ENCODE peak calls at places on chromosomes 16 and 17, in nine cellular contexts. F is activated effector memory CD4-positive, alpha-beta T cell treated with anti-CD3 and anti-CD28 coated beads, Interleukin-2, amount 50 U/mL, for 16 hours; E is fibroblast of gingiva; V is choroid plexus epithelial cell; H is dermis microvascular lymphatic vessel endothelial cell; D is Peyer's patch; W is activated T-cell treated with anti-CD3 and anti-CD28 coated beads, Interleukin-2, amount 50 U/mL, for 24 hours; T is AML-193; Y is activated T-helper 9 cell treated with anti-CD3 and anti-CD28 coated beads, Interleukin-2, amount 50 U/mL, for 16 hours. B is an unnamed sample.

GRCh38 chr16:84511821-84512220 is 7.4 kb upstream of the MEAK7 start:
- DNase-seq in F (no peak), E (no peak), V (no peak), H (no peak), D (no peak), W (no peak), T (no peak), Y (no peak), B (no peak)

GRCh38 chr16:28534542-28535373 is 4.0 kb downstream of the NUPR1 start:
- DNase-seq in F (no peak), E (peak), V (peak), H (no peak), D (peak), W (no peak), T (peak), Y (no peak), B (no peak)

GRCh38 chr16:76444823-76445222 is 167.6 kb downstream of the CNTNAP4 start:
- DNase-seq in F (no peak), E (no peak), V (no peak), H (no peak), D (no peak), W (no peak), T (no peak), Y (no peak), B (no peak)

GRCh38 chr17:42472709-42473521 is 14.2 kb downstream of the ATP6V0A1 start:
- DNase-seq in F (no peak), E (peak), V (peak), H (no peak), D (no peak), W (no peak), T (no peak), Y (no peak), B (no peak)

GRCh38 chr17:5931611-5932010 is 138.6 kb upstream of the WSCD1 start:
- DNase-seq in F (no peak), E (no peak), V (no peak), H (no peak), D (no peak), W (no peak), T (no peak), Y (no peak), B (no peak)

GRCh38 chr17:18225562-18226283 is at the start of gene LLGL1:
- DNase-seq in F (no peak), E (no peak), V (peak), H (no peak), D (no peak), W (no peak), T (peak), Y (no peak), B (peak)

GRCh38 chr17:19996502-19996901 is 12.7 kb upstream of the SPECC1 start:
- DNase-seq in F (no peak), E (no peak), V (no peak), H (no peak), D (no peak), W (no peak), T (no peak), Y (no peak), B (no peak)

GRCh38 chr16:48133455-48134226 is 22.2 kb downstream of the ABCC12 start:
- DNase-seq in F (peak), E (no peak), V (no peak), H (no peak), D (peak), W (no peak), T (no peak), Y (no peak), B (peak)

GRCh38 chr17:50299776-50300175 is 25.5 kb downstream of the TMEM92 start:
- DNase-seq in F (no peak), E (no peak), V (no peak), H (no peak), D (no peak), W (no peak), T (no peak), Y (no peak), B (no peak)

GRCh38 chr16:84052071-84052622 is 9.6 kb upstream of the SLC38A8 start:
- DNase-seq in F (peak), E (no peak), V (no peak), H (no peak), D (peak), W (peak), T (no peak), Y (no peak), B (no peak)

GRCh38 chr16:87953308-87954208 is 2.3 kb downstream of the BANP start:
- DNase-seq in F (no peak), E (no peak), V (no peak), H (peak), D (no peak), W (no peak), T (peak), Y (no peak), B (no peak)

GRCh38 chr17:2837147-2837561 is 40.9 kb downstream of the RAP1GAP2 start:
- DNase-seq in F (peak), E (no peak), V (no peak), H (no peak), D (peak), W (peak), T (no peak), Y (peak), B (no peak)

GRCh38 chr16:11085025-11085485 is 140.7 kb downstream of the CLEC16A start:
- DNase-seq in F (no peak), E (peak), V (no peak), H (no peak), D (no peak), W (peak), T (no peak), Y (no peak), B (no peak)

GRCh38 chr17:3926860-3927627 is 10.8 kb upstream of the P2RX1 start:
- DNase-seq in F (no peak), E (no peak), V (no peak), H (no peak), D (no peak), W (no peak), T (no peak), Y (no peak), B (no peak)

GRCh38 chr16:15690296-15690695 is 40.3 kb downstream of the NDE1 start:
- DNase-seq in F (no peak), E (peak), V (peak), H (peak), D (no peak), W (no peak), T (no peak), Y (no peak), B (no peak)

GRCh38 chr17:42055496-42055895 is 5.1 kb upstream of the C17orf113 start:
- DNase-seq in F (no peak), E (no peak), V (no peak), H (no peak), D (no peak), W (no peak), T (no peak), Y (no peak), B (no peak)

GRCh38 chr16:2774161-2774891 is 2.8 kb downstream of the ELOB start:
- DNase-seq in F (no peak), E (no peak), V (peak), H (no peak), D (no peak), W (no peak), T (no peak), Y (no peak), B (no peak)

GRCh38 chr17:82198092-82198491 is 14.6 kb downstream of the CCDC57 start:
- DNase-seq in F (no peak), E (no peak), V (no peak), H (no peak), D (no peak), W (no peak), T (no peak), Y (no peak), B (no peak)

GRCh38 chr16:24151482-24151939 is 104.6 kb upstream of the CACNG3 start:
- DNase-seq in F (no peak), E (no peak), V (no peak), H (peak), D (no peak), W (no peak), T (no peak), Y (no peak), B (no peak)

GRCh38 chr17:15894258-15894657 is 50.7 kb upstream of the ADORA2B start:
- DNase-seq in F (no peak), E (no peak), V (no peak), H (no peak), D (no peak), W (no peak), T (no peak), Y (no peak), B (no peak)

GRCh38 chr17:72683506-72684404 is 408.7 kb downstream of the SLC39A11 start:
- DNase-seq in F (no peak), E (peak), V (peak), H (no peak), D (peak), W (no peak), T (no peak), Y (no peak), B (no peak)

GRCh38 chr16:1723450-1724147 is 17.6 kb downstream of the MAPK8IP3 start:
- DNase-seq in F (peak), E (no peak), V (peak), H (peak), D (peak), W (no peak), T (peak), Y (no peak), B (no peak)

GRCh38 chr16:49599281-49599680 is 225.7 kb downstream of the C16orf78 start:
- DNase-seq in F (no peak), E (no peak), V (no peak), H (no peak), D (no peak), W (no peak), T (no peak), Y (no peak), B (no peak)

GRCh38 chr17:70584255-70584654 is 414.9 kb downstream of the KCNJ2 start:
- DNase-seq in F (no peak), E (no peak), V (no peak), H (no peak), D (no peak), W (no peak), T (no peak), Y (no peak), B (no peak)

GRCh38 chr16:50602126-50602525 is 53.9 kb downstream of the NKD1 start:
- DNase-seq in F (no peak), E (no peak), V (no peak), H (no peak), D (no peak), W (no peak), T (no peak), Y (no peak), B (no peak)

GRCh38 chr16:8796469-8797363 is 723 bp downstream of the TMEM186 start:
- DNase-seq in F (no peak), E (no peak), V (no peak), H (peak), D (no peak), W (no peak), T (no peak), Y (no peak), B (no peak)

GRCh38 chr17:52148288-52148968 is 10.1 kb downstream of the CA10 start:
- DNase-seq in F (no peak), E (no peak), V (no peak), H (peak), D (no peak), W (no peak), T (no peak), Y (no peak), B (no peak)

GRCh38 chr17:50696365-50696879 is 11.3 kb downstream of the ANKRD40 start:
- DNase-seq in F (no peak), E (no peak), V (no peak), H (no peak), D (no peak), W (no peak), T (no peak), Y (no peak), B (no peak)

GRCh38 chr17:1362964-1363363 is 37.1 kb downstream of the YWHAE start:
- DNase-seq in F (no peak), E (peak), V (peak), H (no peak), D (peak), W (peak), T (peak), Y (no peak), B (no peak)

GRCh38 chr17:28497931-28498330 is 8.2 kb upstream of the FOXN1 start:
- DNase-seq in F (no peak), E (no peak), V (no peak), H (no peak), D (no peak), W (no peak), T (no peak), Y (no peak), B (no peak)

GRCh38 chr17:22692801-22693171 is 1000.5 kb downstream of the KCNJ18 start:
- DNase-seq in F (no peak), E (no peak), V (no peak), H (no peak), D (no peak), W (no peak), T (no peak), Y (no peak), B (no peak)

GRCh38 chr16:86886651-86887050 is 308.3 kb downstream of the FOXL1 start:
- DNase-seq in F (no peak), E (no peak), V (no peak), H (no peak), D (no peak), W (no peak), T (no peak), Y (no peak), B (no peak)

GRCh38 chr16:84495506-84495905 is 9.0 kb downstream of the MEAK7 start:
- DNase-seq in F (no peak), E (no peak), V (no peak), H (no peak), D (no peak), W (peak), T (no peak), Y (no peak), B (no peak)